ENCODE peak calls at places on chromosomes 4 and X, in four cellular contexts. One of them, this sample, is unnamed.

GRCh38 chrX:155179343-155179997 is 36.8 kb upstream of the VBP1 start:
- DNase-seq in H1: no peak
- DNase-seq in GM12878: no peak
- DNase-seq in HepG2: no peak
- DNase-seq in this sample: no peak

GRCh38 chrX:81238166-81238565 is 36.3 kb downstream of the SH3BGRL start:
- DNase-seq in H1: no peak
- DNase-seq in HepG2: no peak
- DNase-seq in GM12878: no peak
- DNase-seq in this sample: no peak

GRCh38 chr4:147733614-147734344 is 1.9 kb downstream of the ARHGAP10 start:
- DNase-seq in H1: no peak
- DNase-seq in HepG2: no peak
- DNase-seq in GM12878: no peak
- DNase-seq in this sample: peak

GRCh38 chrX:24154490-24155034 is 5.0 kb downstream of the ZFX start:
- DNase-seq in HepG2: no peak
- DNase-seq in H1: no peak
- DNase-seq in GM12878: no peak
- DNase-seq in this sample: peak

GRCh38 chr4:55178226-55179005 is 53.0 kb upstream of the KDR start:
- DNase-seq in GM12878: no peak
- DNase-seq in H1: no peak
- DNase-seq in HepG2: no peak
- DNase-seq in this sample: no peak

GRCh38 chr4:187236491-187236890 is 512.8 kb upstream of the FAT1 start:
- DNase-seq in HepG2: no peak
- DNase-seq in H1: no peak
- DNase-seq in GM12878: no peak
- DNase-seq in this sample: no peak

GRCh38 chrX:102957751-102958150 is 20.7 kb downstream of the RAB40AL start:
- DNase-seq in H1: no peak
- DNase-seq in GM12878: no peak
- DNase-seq in HepG2: no peak
- DNase-seq in this sample: no peak

GRCh38 chr4:77880784-77881183 is 18.2 kb downstream of the MRPL1 start:
- DNase-seq in HepG2: no peak
- DNase-seq in H1: no peak
- DNase-seq in GM12878: no peak
- DNase-seq in this sample: no peak

GRCh38 chr4:86508436-86508835 is 85.7 kb upstream of the PTPN13 start:
- DNase-seq in HepG2: no peak
- DNase-seq in H1: no peak
- DNase-seq in GM12878: no peak
- DNase-seq in this sample: no peak
- TF ChIP-seq RFX5 in HepG2: no peak
- TF ChIP-seq RFX5 in H1: no peak
- TF ChIP-seq RFX5 in GM12878: no peak
- TF ChIP-seq RFX5 in this sample: no peak

GRCh38 chr4:6352031-6352763 is 82.5 kb downstream of the WFS1 start:
- DNase-seq in HepG2: no peak
- DNase-seq in H1: no peak
- DNase-seq in GM12878: no peak
- DNase-seq in this sample: no peak
- TF ChIP-seq TCF12 in HepG2: no peak
- TF ChIP-seq TCF12 in H1: no peak
- TF ChIP-seq TCF12 in GM12878: no peak
- TF ChIP-seq TCF12 in this sample: no peak

GRCh38 chr4:112144546-112145325 is 518 bp upstream of the FAM241A start:
- DNase-seq in HepG2: no peak
- DNase-seq in H1: no peak
- DNase-seq in GM12878: peak
- DNase-seq in this sample: no peak
- TF ChIP-seq RFX5 in HepG2: no peak
- TF ChIP-seq RFX5 in H1: no peak
- TF ChIP-seq RFX5 in GM12878: no peak
- TF ChIP-seq RFX5 in this sample: no peak

GRCh38 chr4:155906554-155907247 is 3.2 kb downstream of the TDO2 start:
- DNase-seq in HepG2: no peak
- DNase-seq in H1: no peak
- DNase-seq in GM12878: no peak
- DNase-seq in this sample: no peak
- TF ChIP-seq TCF12 in HepG2: no peak
- TF ChIP-seq TCF12 in H1: no peak
- TF ChIP-seq TCF12 in GM12878: no peak
- TF ChIP-seq TCF12 in this sample: no peak

GRCh38 chrX:139559383-139560042 is 29.0 kb downstream of the F9 start:
- DNase-seq in H1: no peak
- DNase-seq in GM12878: peak
- DNase-seq in HepG2: peak
- DNase-seq in this sample: peak
- TF ChIP-seq RFX5 in H1: no peak
- TF ChIP-seq RFX5 in GM12878: no peak
- TF ChIP-seq RFX5 in HepG2: no peak
- TF ChIP-seq RFX5 in this sample: no peak

DNA sequence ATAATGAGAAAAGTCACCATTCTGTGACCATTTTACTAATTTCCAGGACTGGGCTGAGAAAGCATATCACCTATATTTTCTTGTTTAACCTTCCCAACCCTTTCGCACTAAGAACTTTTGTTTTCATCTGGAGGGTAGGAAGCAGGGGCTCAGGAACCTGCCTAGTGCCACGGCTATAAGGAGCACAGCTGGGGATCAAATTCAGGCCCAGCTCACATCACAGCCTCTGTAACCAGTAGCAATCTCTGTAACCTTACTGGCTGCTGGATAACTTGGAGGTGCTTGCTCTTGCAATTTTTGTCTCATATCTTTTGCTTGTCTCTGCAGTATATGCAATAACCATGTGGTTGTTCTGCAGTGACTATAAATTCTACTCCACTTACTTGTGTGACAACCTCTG is 76.7 kb upstream of the PLAC1 start:
- DNase-seq in HepG2: no peak
- DNase-seq in H1: no peak
- DNase-seq in GM12878: no peak
- DNase-seq in this sample: no peak
- TF ChIP-seq TCF12 in HepG2: no peak
- TF ChIP-seq TCF12 in H1: no peak
- TF ChIP-seq TCF12 in GM12878: no peak
- TF ChIP-seq TCF12 in this sample: no peak

This sample was measured in SK-N-SH.